ENCODE peak calls at places on chromosomes 16 and 17, in five cellular contexts. T is transverse colon, U is body of pancreas, R is breast epithelium, A is HCT116. Q is an unnamed sample.

GRCh38 chr17:30299000-30299399 is 7.3 kb upstream of the BLMH start:
- DNase-seq in U (no peak), A (no peak), T (no peak), R (no peak), Q (no peak)

GRCh38 chr16:18846416-18846815 is 45.1 kb upstream of the ARL6IP1 start:
- DNase-seq in U (no peak), A (no peak), T (no peak), R (no peak), Q (no peak)

GRCh38 chr17:42179911-42180410 is 981 bp downstream of the KCNH4 start:
- DNase-seq in T (peak), A (no peak), R (no peak), U (peak), Q (no peak)

GRCh38 chr17:63270610-63271009 is 175.5 kb downstream of the CYB561 start:
- DNase-seq in R (no peak), A (no peak), U (no peak), T (no peak), Q (no peak)

GRCh38 chr16:2154533-2155090 is 970 bp upstream of the TRAF7 start:
- DNase-seq in A (no peak), U (no peak), T (no peak), R (no peak), Q (no peak)

GRCh38 chr17:75891022-75891604 is 5.6 kb downstream of the TRIM65 start:
- DNase-seq in A (no peak), T (no peak), R (no peak), U (no peak), Q (no peak)

GRCh38 chr17:65743313-65743665 is 181.8 kb upstream of the AXIN2 start:
- DNase-seq in R (no peak), U (no peak), A (no peak), T (no peak), Q (no peak)

GRCh38 chr17:48553837-48554236 is 8.9 kb upstream of the HOXB2 start:
- DNase-seq in T (no peak), R (no peak), U (no peak), A (no peak), Q (no peak)

GRCh38 chr17:47703191-47703591 is 9.2 kb downstream of the TBKBP1 start:
- DNase-seq in U (no peak), R (no peak), A (no peak), T (peak), Q (no peak)

GRCh38 chr16:54931757-54932660 is 1.3 kb downstream of the IRX5 start:
- DNase-seq in U (no peak), A (no peak), T (no peak), R (no peak), Q (no peak)

GRCh38 chr16:17426451-17426850 is 44.3 kb downstream of the XYLT1 start:
- DNase-seq in A (no peak), U (no peak), R (no peak), T (no peak), Q (no peak)

GRCh38 chr16:26316683-26317464 is 625.1 kb downstream of the HS3ST4 start:
- DNase-seq in U (no peak), R (no peak), T (no peak), A (no peak), Q (no peak)

GRCh38 chr17:61129876-61130275 is 269.8 kb upstream of the TBX2 start:
- DNase-seq in T (no peak), A (no peak), R (no peak), U (no peak), Q (no peak)

GRCh38 chr16:57863434-57864160 is 61.3 kb upstream of the KIFC3 start:
- DNase-seq in A (peak), T (peak), U (peak), R (no peak), Q (peak)

GRCh38 chr16:58339452-58339938 is 44.7 kb upstream of the PRSS54 start:
- DNase-seq in T (no peak), A (peak), R (no peak), U (no peak), Q (peak)

GRCh38 chr16:73853968-73854367 is 442.6 kb upstream of the PSMD7 start:
- DNase-seq in R (no peak), U (no peak), T (no peak), A (no peak), Q (no peak)

GRCh38 chr17:49548506-49549310 is 27.0 kb upstream of the NXPH3 start:
- DNase-seq in A (peak), T (no peak), R (no peak), U (peak), Q (no peak)

GRCh38 chr17:83128306-83129240 is 49.2 kb downstream of the METRNL start:
- DNase-seq in T (no peak), U (no peak), A (no peak), R (no peak), Q (no peak)

GRCh38 chr17:978110-979093 is 1.2 kb downstream of the NXN start:
- DNase-seq in U (peak), T (no peak), R (no peak), A (no peak), Q (no peak)

GRCh38 chr17:42017866-42018200 is 594 bp upstream of the DNAJC7 start:
- DNase-seq in T (no peak), U (no peak), R (no peak), A (no peak), Q (no peak)

GRCh38 chr16:56998352-56998751 is 9.0 kb downstream of the NLRC5 start:
- DNase-seq in A (no peak), R (no peak), U (no peak), T (no peak), Q (no peak)

GRCh38 chr17:62713096-62713870 is 85.8 kb downstream of the MRC2 start:
- DNase-seq in A (no peak), T (no peak), R (no peak), U (no peak), Q (no peak)

GRCh38 chr17:55660171-55660886 is 62.3 kb downstream of the TMEM100 start:
- DNase-seq in U (no peak), T (no peak), R (no peak), A (no peak), Q (no peak)

GRCh38 chr16:65624696-65625095 is 502.8 kb upstream of the CDH11 start:
- DNase-seq in U (no peak), R (no peak), T (no peak), A (no peak), Q (no peak)

GRCh38 chr16:23807028-23807427 is 28.8 kb upstream of the PRKCB start:
- DNase-seq in R (no peak), U (no peak), A (no peak), T (no peak), Q (no peak)

GRCh38 chr17:41496803-41497484 is 7.2 kb upstream of the KRT36 start:
- DNase-seq in R (peak), U (peak), A (peak), T (peak), Q (peak)

GRCh38 chr17:81825841-81826471 is 7.1 kb downstream of the MCRIP1 start:
- DNase-seq in R (no peak), U (no peak), T (no peak), A (no peak), Q (no peak)

GRCh38 chr16:17408296-17408695 is 62.5 kb downstream of the XYLT1 start:
- DNase-seq in R (no peak), U (no peak), T (no peak), A (no peak), Q (no peak)

GRCh38 chr16:57277586-57277985 is 6.9 kb downstream of the PLLP start:
- DNase-seq in R (no peak), U (no peak), A (peak), T (no peak), Q (peak)

GRCh38 chr17:31415004-31415454 is 23.6 kb downstream of the RAB11FIP4 start:
- DNase-seq in T (no peak), U (no peak), R (no peak), A (no peak), Q (no peak)

GRCh38 chr16:8481810-8482209 is 108.5 kb downstream of the TMEM114 start:
- DNase-seq in U (no peak), R (no peak), T (no peak), A (no peak), Q (no peak)

GRCh38 chr17:79814966-79815835 is 18.3 kb upstream of the CBX8 start:
- DNase-seq in T (peak), R (peak), U (peak), A (no peak), Q (no peak)

GRCh38 chr16:72066747-72067146 is 3.7 kb downstream of the HPR start:
- DNase-seq in R (no peak), U (peak), A (peak), T (no peak), Q (peak)

GRCh38 chr16:46972429-46972970 is 974 bp downstream of the DNAJA2 start:
- DNase-seq in T (no peak), A (no peak), U (no peak), R (no peak), Q (peak)

GRCh38 chr17:53722407-53722806 is 100.3 kb upstream of the KIF2B start:
- DNase-seq in T (no peak), A (no peak), U (no peak), R (no peak), Q (peak)

GRCh38 chr17:362721-363120 is 10.1 kb upstream of the RPH3AL start:
- DNase-seq in T (no peak), R (no peak), A (no peak), U (no peak), Q (no peak)

GRCh38 chr17:77364381-77364911 is 223.7 kb downstream of the SEC14L1 start:
- DNase-seq in A (no peak), U (no peak), R (no peak), T (no peak), Q (no peak)

GRCh38 chr16:87538594-87538993 is 45.8 kb upstream of the ZCCHC14 start:
- DNase-seq in U (no peak), R (no peak), T (no peak), A (no peak), Q (no peak)

GRCh38 chr16:49204191-49204590 is 77.4 kb downstream of the CBLN1 start:
- DNase-seq in R (no peak), T (no peak), U (no peak), A (no peak), Q (no peak)

DNA sequence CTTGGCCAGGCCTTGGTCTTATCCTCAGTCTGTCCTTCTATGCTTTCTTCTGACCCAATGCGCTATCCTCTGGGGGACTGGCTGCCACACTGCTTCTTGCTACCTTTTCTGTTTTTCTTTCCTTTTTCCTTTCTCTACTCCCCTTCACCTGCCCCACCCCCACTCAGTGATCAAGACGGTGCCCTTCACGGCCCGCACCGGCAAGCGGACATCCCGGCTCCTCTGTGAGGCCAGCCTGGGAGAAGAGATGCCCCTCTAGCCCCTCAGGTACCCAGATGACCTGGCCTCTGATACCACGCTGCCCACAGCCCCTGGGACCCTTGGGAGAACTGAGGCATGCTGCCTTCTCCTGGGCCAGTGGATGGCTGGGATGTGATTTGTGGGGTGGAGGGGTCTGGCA is 15.6 kb downstream of the SPATA32 start:
- DNase-seq in T (no peak), U (no peak), A (no peak), R (no peak), Q (no peak)
- TF ChIP-seq POLR2A in T (no peak), U (no peak), A (no peak), R (no peak), Q (no peak)

DNA sequence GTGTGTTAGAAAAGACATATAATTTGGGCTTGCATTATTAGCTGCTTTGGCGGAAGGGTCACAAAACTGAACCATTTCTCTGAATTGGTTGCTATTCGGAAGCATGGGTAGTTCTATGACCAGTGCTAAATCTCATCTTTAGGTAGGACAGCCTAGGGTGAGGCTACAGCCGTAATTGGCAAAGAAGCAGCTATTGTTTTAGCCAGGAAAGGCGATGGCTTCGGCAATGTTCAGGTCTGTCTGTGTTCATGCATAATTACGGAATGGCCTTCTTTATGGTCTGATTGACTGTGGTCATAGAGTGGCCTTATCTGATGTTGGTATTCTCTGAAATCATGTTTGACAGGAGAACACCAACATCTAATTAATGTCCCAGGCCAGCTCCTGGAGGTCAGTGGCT is 368.4 kb upstream of the HSBP1 start:
- DNase-seq in T (no peak), A (no peak), R (no peak), U (no peak), Q (no peak)
- TF ChIP-seq POLR2A in T (no peak), A (no peak), R (no peak), U (no peak), Q (no peak)

GRCh38 chr16:29804020-29804419 is 2.3 kb upstream of the MAZ start:
- DNase-seq in R (no peak), U (no peak), A (no peak), T (no peak), Q (no peak)

GRCh38 chr16:29805232-29806095 is 865 bp upstream of the MAZ start:
- DNase-seq in R (peak), A (peak), U (peak), T (peak), Q (peak)

GRCh38 chr16:29806096-29806579 is at the start of gene MAZ:
- DNase-seq in T (no peak), R (peak), U (no peak), A (peak), Q (peak)

GRCh38 chr16:29804455-29805231 is 1.7 kb upstream of the MAZ start:
- DNase-seq in U (peak), R (no peak), A (no peak), T (peak), Q (peak)

GRCh38 chr16:29802416-29802935 is 3.9 kb upstream of the MAZ start:
- DNase-seq in R (no peak), T (no peak), U (no peak), A (no peak), Q (no peak)
- TF ChIP-seq POLR2A in R (no peak), T (no peak), U (no peak), A (no peak), Q (no peak)

GRCh38 chr16:31713071-31713944 is 160.3 kb upstream of the ZNF267 start:
- DNase-seq in A (peak), R (peak), T (peak), U (peak), Q (peak)
- TF ChIP-seq POLR2A in A (peak), R (peak), T (peak), U (peak), Q (peak)

DNA sequence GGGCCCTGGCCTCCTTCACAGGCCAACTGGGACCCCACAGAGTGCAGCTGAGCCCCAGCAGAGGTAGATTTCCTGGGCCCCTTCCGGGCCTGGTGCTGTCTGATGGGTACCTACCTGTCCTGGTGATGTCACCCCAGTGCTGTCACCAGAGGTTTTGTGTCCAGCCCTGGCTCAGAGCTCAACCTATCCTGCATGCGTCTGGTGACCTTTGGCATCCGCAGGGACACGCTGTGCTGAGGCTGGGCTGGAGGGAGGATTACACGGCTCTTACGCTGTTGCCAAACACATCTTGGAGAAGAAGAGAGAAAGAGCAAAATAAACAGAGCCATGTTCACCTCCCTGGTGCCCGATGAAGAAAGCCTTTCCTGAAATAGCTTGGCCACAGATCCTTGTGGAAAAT is 70.6 kb upstream of the MED9 start:
- DNase-seq in R (peak), U (no peak), A (no peak), T (no peak), Q (no peak)
- TF ChIP-seq POLR2A in R (no peak), U (no peak), A (no peak), T (no peak), Q (no peak)

GRCh38 chr17:45132569-45133463 is 501 bp upstream of the PLCD3 start:
- DNase-seq in R (peak), T (peak), U (peak), A (peak), Q (peak)
- TF ChIP-seq POLR2A in R (peak), T (peak), U (peak), A (no peak), Q (peak)

DNA sequence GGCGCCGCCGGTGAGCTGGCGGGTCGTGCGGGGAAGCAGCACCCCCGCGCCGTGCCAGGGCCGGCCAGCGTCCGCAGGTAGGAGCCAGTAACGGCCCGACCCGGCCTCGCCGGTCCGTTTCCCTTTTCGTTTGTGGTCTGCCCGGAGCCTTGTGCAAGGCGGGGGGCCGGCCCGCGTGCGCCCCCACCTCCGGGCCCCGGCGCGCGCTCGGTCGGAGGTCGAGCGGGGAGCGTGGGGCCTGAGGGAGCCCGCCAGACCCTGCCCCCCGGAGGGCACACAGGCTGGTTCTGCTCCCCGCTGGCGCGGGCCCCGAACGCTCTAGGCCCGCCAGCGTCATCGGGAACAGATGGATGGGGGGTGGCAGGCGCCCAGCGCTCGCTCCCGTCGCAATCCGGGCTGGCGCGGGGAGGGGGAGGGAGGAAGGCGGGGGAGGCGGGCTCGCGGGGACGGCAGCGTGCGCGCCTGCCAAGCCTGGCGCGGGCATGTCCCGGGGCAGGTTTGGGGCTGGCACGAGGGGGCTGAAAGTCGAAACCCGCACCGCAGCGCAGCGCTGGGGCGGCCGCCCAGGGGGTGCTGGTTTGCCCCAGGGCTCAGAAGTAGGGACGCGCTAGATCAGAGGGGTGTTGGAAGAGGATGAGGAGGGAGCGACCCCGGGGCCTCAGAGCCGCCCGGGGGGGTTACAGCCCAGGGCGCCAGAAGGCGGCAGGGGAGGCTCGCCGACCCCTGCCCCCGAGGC is 1.5 kb upstream of the GSE1 start:
- DNase-seq in A (peak), U (peak), R (peak), T (peak), Q (peak)
- TF ChIP-seq POLR2A in A (peak), U (peak), R (no peak), T (peak), Q (peak)

DNA sequence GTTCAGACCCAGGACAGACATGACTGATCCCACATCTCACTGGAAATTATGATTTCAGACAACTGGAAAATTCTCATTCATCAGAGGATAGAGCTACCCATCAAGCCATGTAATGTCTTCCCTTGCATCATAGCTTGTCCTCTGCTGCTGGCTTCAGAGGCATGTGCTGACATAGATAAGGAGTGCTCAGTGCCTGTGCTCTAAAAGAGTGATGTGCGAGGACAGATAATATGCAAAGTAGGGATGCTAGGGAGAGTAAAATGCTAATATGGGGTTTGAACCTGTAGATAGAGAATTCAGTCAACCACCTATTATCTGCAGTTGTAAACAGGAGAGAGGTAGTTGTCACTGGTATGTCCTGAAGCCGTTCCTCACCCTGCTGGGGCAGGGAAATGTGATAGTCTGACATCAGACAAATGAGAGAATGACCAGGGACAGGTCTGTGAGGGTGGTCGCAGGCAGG is 349.7 kb upstream of the CCL2 start:
- DNase-seq in T (no peak), U (no peak), R (no peak), A (no peak), Q (no peak)
- TF ChIP-seq POLR2A in T (no peak), U (no peak), R (no peak), A (no peak), Q (no peak)